ENCODE peak calls at places on chromosomes 12 and 14, in eight cellular contexts. A, V, M, U, S, P, L and I are unnamed samples.

GRCh38 chr14:23364164-23364571 is 804 bp downstream of the EFS start:
- DNase-seq in A (no peak), L (no peak), V (no peak), U (no peak), M (no peak), S (no peak), P (no peak), I (no peak)

GRCh38 chr14:51285102-51285501 is 45.1 kb downstream of the TMX1 start:
- DNase-seq in L (no peak), V (no peak), A (no peak), P (no peak), U (no peak), M (no peak), S (no peak), I (no peak)

GRCh38 chr14:80059041-80059440 is 152.3 kb downstream of the DIO2 start:
- DNase-seq in A (no peak), M (no peak), V (no peak), P (no peak), S (no peak), U (peak), L (no peak), I (no peak)

GRCh38 chr14:61516957-61517356 is 178.4 kb upstream of the HIF1A start:
- DNase-seq in L (peak), P (no peak), M (no peak), U (no peak), A (peak), S (no peak), V (no peak), I (no peak)

GRCh38 chr14:89418452-89418851 is 1.4 kb upstream of the FOXN3 start:
- DNase-seq in V (no peak), P (no peak), L (peak), A (no peak), U (no peak), S (no peak), M (no peak), I (no peak)

GRCh38 chr14:68790656-68791077 is 2.2 kb downstream of the ZFP36L1 start:
- DNase-seq in M (no peak), P (no peak), V (no peak), U (no peak), L (peak), A (peak), S (no peak), I (no peak)

GRCh38 chr12:1666685-1667162 is 24.1 kb upstream of the ADIPOR2 start:
- DNase-seq in M (no peak), U (no peak), A (no peak), L (no peak), P (no peak), S (no peak), V (no peak), I (no peak)

GRCh38 chr14:21044106-21044618 is 2.0 kb downstream of the RNASE7 start:
- DNase-seq in M (no peak), P (no peak), L (no peak), A (no peak), V (no peak), U (no peak), S (peak), I (no peak)

GRCh38 chr14:55605793-55606192 is 25.8 kb downstream of the KTN1 start:
- DNase-seq in A (no peak), M (no peak), S (no peak), L (peak), U (peak), V (no peak), P (no peak), I (no peak)

GRCh38 chr12:53781218-53781801 is 29.5 kb upstream of the CISTR start:
- DNase-seq in V (no peak), M (no peak), U (no peak), A (no peak), P (no peak), L (no peak), S (no peak), I (no peak)

GRCh38 chr12:95976416-95976832 is 19.7 kb downstream of the HAL start:
- DNase-seq in S (no peak), M (no peak), A (peak), V (no peak), L (peak), P (no peak), U (peak), I (no peak)

GRCh38 chr12:58269476-58269875 is 328.1 kb downstream of the ATP23 start:
- DNase-seq in V (no peak), P (no peak), M (no peak), L (no peak), S (no peak), A (peak), U (no peak), I (no peak)

GRCh38 chr12:28253175-28253641 is 63.0 kb downstream of the CCDC91 start:
- DNase-seq in L (peak), M (no peak), S (no peak), V (no peak), U (peak), A (no peak), P (no peak), I (no peak)

GRCh38 chr14:30624132-30624423 is 2.0 kb downstream of the SCFD1 start:
- DNase-seq in V (no peak), A (no peak), S (no peak), U (no peak), P (no peak), L (no peak), M (no peak), I (no peak)

GRCh38 chr12:118981285-118982201 is at the start of gene SRRM4:
- DNase-seq in A (no peak), S (peak), L (no peak), M (peak), P (no peak), U (no peak), V (no peak), I (peak)

GRCh38 chr12:29088611-29089219 is 60.4 kb upstream of the FAR2 start:
- DNase-seq in U (peak), A (peak), P (no peak), S (peak), L (no peak), V (peak), M (no peak), I (no peak)

GRCh38 chr12:117854339-117855012 is 114.3 kb downstream of the KSR2 start:
- DNase-seq in M (peak), P (no peak), A (peak), U (peak), L (peak), S (peak), V (peak), I (peak)

GRCh38 chr12:91926810-91927209 is 218.8 kb downstream of the BTG1 start:
- DNase-seq in L (no peak), P (no peak), A (peak), S (peak), U (peak), V (peak), M (peak), I (peak)

GRCh38 chr12:11171953-11172675 is 1.1 kb downstream of the SMIM10L1 start:
- DNase-seq in L (no peak), S (peak), P (no peak), V (peak), M (no peak), U (peak), A (peak), I (peak)

GRCh38 chr12:59723520-59723919 is 127.7 kb downstream of the SLC16A7 start:
- DNase-seq in V (no peak), U (peak), A (peak), P (no peak), L (no peak), S (no peak), M (no peak), I (no peak)

GRCh38 chr14:90331497-90332270 is at the start of gene NRDE2:
- DNase-seq in L (peak), M (peak), P (peak), A (peak), V (peak), U (peak), S (peak), I (peak)